ENCODE peak calls at places on chromosomes 3 and 15, in eight cellular contexts. D is tibial artery; K is stimulated activated effector memory CD8-positive, alpha-beta T cell treated with anti-CD3 and anti-CD28 coated beads, Interleukin-12 subunit alpha, Interleukin-12 subunit beta, amount 100 ng/mL, for 72 hours; C is stimulated activated CD4-positive, alpha-beta T cell treated with anti-CD3 and anti-CD28 coated beads, TNF-alpha, amount 100 ng/mL, for 1 hour; I is cerebellar nuclear complex; F is T follicular helper cell; R is naive B cell; S is NCI-H2029. J is an unnamed sample.
A peak's percentile ranks its signal among the peaks of the same experiment; 100 is the strongest.

GRCh38 chr15:88711806-88712205 is 73.0 kb downstream of the ISG20 start:
- DNase-seq in F (no peak), R (no peak), K (no peak), D (no peak), C (no peak), S (no peak), I (no peak), J (no peak)

GRCh38 chr15:78991476-78991875 is 46.6 kb upstream of the CTSH start:
- DNase-seq in D (no peak), S (no peak), C (no peak), I (no peak), K (no peak), R (no peak), F (no peak), J (no peak)

GRCh38 chr3:114879059-114880031 is 267.7 kb downstream of the ZBTB20 start:
- DNase-seq in D (no peak), C (no peak), I (peak; percentile 63), S (peak; percentile 93), F (no peak), K (no peak), R (no peak), J (no peak)

GRCh38 chr3:172316758-172317157 is 131.5 kb downstream of the GHSR start:
- DNase-seq in F (no peak), D (no peak), K (no peak), C (no peak), R (no peak), I (no peak), S (no peak), J (no peak)

GRCh38 chr15:70519616-70520015 is 243.7 kb downstream of the UACA start:
- DNase-seq in I (no peak), K (no peak), F (no peak), R (no peak), S (no peak), C (no peak), D (no peak), J (no peak)

GRCh38 chr15:38189651-38190280 is 62.9 kb upstream of the SPRED1 start:
- DNase-seq in F (no peak), D (no peak), S (no peak), K (no peak), I (no peak), R (no peak), C (no peak), J (no peak)

GRCh38 chr3:38739396-38739689 is 76.7 kb downstream of the SCN10A start:
- DNase-seq in K (no peak), R (no peak), S (no peak), I (no peak), D (no peak), F (no peak), C (no peak), J (no peak)

GRCh38 chr3:186418601-186419238 is 56.7 kb upstream of the DGKG start:
- DNase-seq in C (no peak), F (no peak), K (no peak), D (no peak), S (no peak), I (no peak), R (no peak), J (no peak)

GRCh38 chr15:98735304-98735703 is 87.0 kb downstream of the IGF1R start:
- DNase-seq in S (no peak), R (no peak), C (no peak), F (no peak), D (no peak), K (no peak), I (no peak), J (no peak)

GRCh38 chr15:87267798-87268197 is 988.7 kb downstream of the NTRK3 start:
- DNase-seq in F (no peak), C (no peak), K (no peak), S (no peak), I (no peak), R (no peak), D (no peak), J (no peak)

GRCh38 chr3:107662586-107662985 is 139.8 kb downstream of the BBX start:
- DNase-seq in K (no peak), S (no peak), F (no peak), C (no peak), R (no peak), I (no peak), D (no peak), J (no peak)

J was measured in heart right ventricle.